ENCODE peak calls at places on chromosomes 6 and 20, in eight cellular contexts. Y is endothelial cell of umbilical vein, Z is mammary epithelial cell, T is PC-9, O is PC-3, Q is fibroblast of lung, D is IMR-90, J is GM23338. E is an unnamed sample. For H3K4me1, the result is how much of the 10 kb centered on the place peaks cover.

GRCh38 chr6:128743974-128744765 is 138.8 kb upstream of the LAMA2 start:
- DNase-seq in Y (no peak), Z (no peak), T (no peak), O (no peak), Q (no peak), D (no peak), J (peak), E (no peak)

GRCh38 chr6:13099771-13100170 is 228.6 kb downstream of the TBC1D7 start:
- DNase-seq in Y (no peak), Z (no peak), T (no peak), O (peak), Q (no peak), D (no peak), J (no peak), E (no peak)

GRCh38 chr20:40276291-40276690 is 412.7 kb downstream of the MAFB start:
- DNase-seq in Y (no peak), Z (no peak), T (no peak), O (no peak), Q (no peak), D (no peak), J (no peak), E (no peak)

GRCh38 chr6:127457444-127458064 is 1.6 kb downstream of the KIAA0408 start:
- DNase-seq in Y (no peak), Z (peak), T (no peak), O (peak), Q (peak), D (peak), J (peak), E (peak)

GRCh38 chr20:63094767-63095499 is 88.2 kb upstream of the BHLHE23 start:
- DNase-seq in Y (no peak), Z (no peak), T (no peak), O (no peak), Q (no peak), D (no peak), J (no peak), E (no peak)

GRCh38 chr20:53914091-53914860 is 156.1 kb downstream of the BCAS1 start:
- DNase-seq in Y (no peak), Z (no peak), T (no peak), O (peak), Q (peak), D (peak), J (no peak), E (no peak)

GRCh38 chr20:40144581-40144980 is 544.5 kb downstream of the MAFB start:
- DNase-seq in Y (no peak), Z (no peak), T (no peak), O (no peak), Q (no peak), D (no peak), J (no peak), E (no peak)

GRCh38 chr20:6122111-6122872 is 538 bp downstream of the FERMT1 start:
- DNase-seq in Y (peak), Z (peak), T (peak), O (peak), Q (peak), D (peak), J (peak), E (no peak)

GRCh38 chr6:39669117-39669690 is 56.0 kb downstream of the KIF6 start:
- DNase-seq in Y (no peak), Z (no peak), T (no peak), O (no peak), Q (peak), D (peak), J (peak), E (no peak)

GRCh38 chr6:39664173-39664572 is 61.0 kb downstream of the KIF6 start:
- DNase-seq in Y (no peak), Z (no peak), T (no peak), O (no peak), Q (no peak), D (no peak), J (no peak), E (no peak)

GRCh38 chr6:39669943-39670342 is 55.3 kb downstream of the KIF6 start:
- DNase-seq in Y (no peak), Z (no peak), T (no peak), O (no peak), Q (peak), D (no peak), J (no peak), E (no peak)

GRCh38 chr6:39665871-39666270 is 59.3 kb downstream of the KIF6 start:
- DNase-seq in Y (no peak), Z (no peak), T (no peak), O (no peak), Q (peak), D (peak), J (no peak), E (no peak)

DNA sequence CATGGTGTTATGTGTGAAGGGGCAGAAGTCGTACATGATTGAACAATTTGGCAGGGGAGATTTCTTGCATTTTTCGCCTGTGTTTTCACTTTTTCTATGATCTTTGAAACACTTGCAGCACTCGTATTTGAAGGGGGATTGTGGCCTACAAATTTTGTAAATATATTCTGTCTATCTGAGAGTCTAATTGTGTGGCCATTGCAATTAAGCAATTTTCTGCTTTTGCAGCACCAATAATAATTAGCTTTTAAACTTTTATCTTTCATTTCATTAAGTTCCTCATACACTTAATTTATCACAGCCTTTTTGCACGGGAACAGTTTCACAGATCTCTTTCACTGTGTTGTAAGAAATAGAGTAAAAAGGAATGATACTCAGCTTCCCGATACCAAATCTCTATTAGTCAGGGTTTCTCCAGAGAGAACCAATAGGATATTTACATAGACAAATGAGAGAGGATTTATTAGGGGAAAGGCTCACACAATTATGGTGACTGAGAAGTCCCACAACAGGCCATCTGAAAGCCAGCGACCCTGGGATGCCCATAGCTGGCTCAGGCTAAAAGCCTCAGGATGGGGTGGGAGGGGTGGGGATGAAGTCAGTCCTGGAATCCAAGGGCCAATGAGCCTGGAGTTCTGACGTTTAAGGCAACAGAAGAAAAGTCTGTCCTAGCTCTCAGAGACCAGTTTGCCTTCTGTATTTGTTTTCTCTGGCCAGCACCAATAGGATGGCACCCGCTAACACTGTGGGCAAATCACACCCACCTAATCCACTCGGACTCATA is 58.3 kb downstream of the KIF6 start:
- DNase-seq in Y (no peak), Z (no peak), T (no peak), O (no peak), Q (peak), D (no peak), J (peak), E (no peak)
- H3K27ac ChIP-seq in Y (no peak), Z (no peak), T (no peak), O (no peak), Q (no peak), D (no peak), J (no peak), E (no peak)

GRCh38 chr6:169441292-169441691 is 187.6 kb upstream of the THBS2 start:
- DNase-seq in Y (no peak), Z (no peak), T (no peak), O (no peak), Q (no peak), D (no peak), J (no peak), E (no peak)
- H3K4me1 ChIP-seq in Y (under half), Z (under half), T (under half), O (under half), Q (under half), D (under half), J (under half), E (under half)

GRCh38 chr6:165010556-165011535 is 298.6 kb downstream of the C6orf118 start:
- DNase-seq in Y (no peak), Z (no peak), T (peak), O (peak), Q (peak), D (no peak), J (peak), E (no peak)
- H2AFZ ChIP-seq in Y (no peak), Z (no peak), T (no peak), O (peak), Q (no peak), D (no peak), J (no peak), E (no peak)

GRCh38 chr6:43979525-43979924 is 147.7 kb downstream of the MRPL14 start:
- DNase-seq in Y (no peak), Z (no peak), T (no peak), O (no peak), Q (no peak), D (no peak), J (no peak), E (no peak)
- H3K27ac ChIP-seq in Y (no peak), Z (no peak), T (no peak), O (no peak), Q (no peak), D (no peak), J (no peak), E (no peak)

GRCh38 chr20:50852085-50852484 is 57.2 kb downstream of the BCAS4 start:
- DNase-seq in Y (no peak), Z (no peak), T (no peak), O (no peak), Q (no peak), D (no peak), J (peak), E (no peak)
- H3K4me1 ChIP-seq in Y (under half), Z (under half), T (under half), O (under half), Q (under half), D (under half), J (under half), E (half or more)

GRCh38 chr20:38220587-38220986 is 39.9 kb downstream of the KIAA1755 start:
- DNase-seq in Y (no peak), Z (no peak), T (no peak), O (no peak), Q (no peak), D (no peak), J (no peak), E (no peak)
- H2AFZ ChIP-seq in Y (no peak), Z (peak), T (no peak), O (peak), Q (no peak), D (peak), J (peak), E (no peak)

DNA sequence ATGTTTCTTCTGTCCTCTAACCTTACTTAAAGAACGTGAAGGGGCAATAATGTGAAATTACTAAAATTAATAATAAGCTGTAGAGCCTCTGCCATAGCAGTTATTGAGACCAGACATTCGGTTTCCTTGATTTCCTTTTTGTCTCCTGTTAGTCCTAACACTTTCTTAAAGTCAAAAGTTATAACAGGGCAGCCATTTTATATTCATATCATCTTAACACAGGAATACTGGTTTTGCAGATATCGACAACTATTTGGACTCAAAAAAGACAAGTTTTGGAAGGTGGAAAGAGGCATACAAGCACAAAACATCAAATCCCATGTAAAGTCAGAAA is 33.5 kb downstream of the HFE start:
- DNase-seq in Y (no peak), Z (no peak), T (no peak), O (no peak), Q (no peak), D (no peak), J (no peak), E (no peak)
- H3K27ac ChIP-seq in Y (no peak), Z (peak), T (no peak), O (peak), Q (no peak), D (no peak), J (peak), E (no peak)

GRCh38 chr20:41423026-41423425 is 56.4 kb upstream of the EMILIN3 start:
- DNase-seq in Y (no peak), Z (no peak), T (no peak), O (no peak), Q (no peak), D (peak), J (no peak), E (no peak)
- H3K4me1 ChIP-seq in Y (under half), Z (under half), T (under half), O (under half), Q (under half), D (under half), J (under half), E (under half)

GRCh38 chr6:117602899-117603588 is 733 bp upstream of the GOPC start:
- DNase-seq in Y (no peak), Z (no peak), T (no peak), O (peak), Q (no peak), D (no peak), J (peak), E (no peak)
- H2AFZ ChIP-seq in Y (peak), Z (peak), T (peak), O (peak), Q (peak), D (peak), J (peak), E (peak)

GRCh38 chr20:55978550-55978949 is 26.8 kb downstream of the CBLN4 start:
- DNase-seq in Y (no peak), Z (no peak), T (no peak), O (no peak), Q (no peak), D (no peak), J (no peak), E (no peak)
- H3K27ac ChIP-seq in Y (no peak), Z (no peak), T (no peak), O (no peak), Q (no peak), D (no peak), J (no peak), E (no peak)

E was measured in Karpas-422.